ENCODE peak calls at places on chromosomes 3 and 15, in four cellular contexts. L, J, A and Q are unnamed samples.
A peak's percentile ranks its signal among the peaks of the same experiment; 100 is the strongest.

GRCh38 chr3:182212479-182213076 is 500.9 kb downstream of the SOX2 start:
- DNase-seq in L (peak; percentile 76), J (no peak), A (no peak), Q (no peak)

GRCh38 chr3:106728315-106728821 is 648.9 kb upstream of the CCDC54 start:
- DNase-seq in L (peak; percentile 100), J (no peak), A (no peak), Q (no peak)

GRCh38 chr3:11140054-11140712 is 14.1 kb upstream of the HRH1 start:
- DNase-seq in L (no peak), J (peak; percentile 80), A (peak; percentile 35), Q (no peak)

GRCh38 chr15:101499863-101500713 is 10.6 kb upstream of the PCSK6 start:
- DNase-seq in L (no peak), J (peak; percentile 79), A (peak; percentile 64), Q (no peak)

GRCh38 chr15:39939487-39940452 is 5.9 kb downstream of the EIF2AK4 start:
- DNase-seq in L (no peak), J (no peak), A (no peak), Q (no peak)

GRCh38 chr15:27897481-27897880 is 201.6 kb downstream of the OCA2 start:
- DNase-seq in L (no peak), J (no peak), A (no peak), Q (no peak)

GRCh38 chr15:46556559-46556958 is 921.7 kb downstream of the SQOR start:
- DNase-seq in L (no peak), J (no peak), A (no peak), Q (no peak)

GRCh38 chr3:29381595-29381994 is 100.7 kb downstream of the RBMS3 start:
- DNase-seq in L (no peak), J (no peak), A (no peak), Q (no peak)

GRCh38 chr3:170572665-170573253 is 13.1 kb downstream of the SLC7A14 start:
- DNase-seq in L (peak; percentile 33), J (peak; percentile 76), A (no peak), Q (no peak)

GRCh38 chr3:148023994-148024393 is 614.8 kb downstream of the ZIC1 start:
- DNase-seq in L (no peak), J (no peak), A (no peak), Q (no peak)

GRCh38 chr3:52784021-52784621 is 6.7 kb downstream of the ITIH1 start:
- DNase-seq in L (no peak), J (no peak), A (no peak), Q (no peak)

GRCh38 chr15:99605490-99605931 is 39.7 kb downstream of the MEF2A start:
- DNase-seq in L (no peak), J (no peak), A (no peak), Q (no peak)

GRCh38 chr3:184676927-184677326 is 34.9 kb downstream of the MAGEF1 start:
- DNase-seq in L (no peak), J (no peak), A (no peak), Q (no peak)

GRCh38 chr3:171772427-171773056 is 37.7 kb downstream of the PLD1 start:
- DNase-seq in L (peak; percentile 54), J (peak; percentile 22), A (peak; percentile 53), Q (peak; percentile 2)

GRCh38 chr3:129855454-129856419 is 37.8 kb downstream of the TMCC1 start:
- DNase-seq in L (peak; percentile 48), J (peak; percentile 44), A (no peak), Q (no peak)

GRCh38 chr3:24477090-24477656 is 17.5 kb downstream of the THRB start:
- DNase-seq in L (no peak), J (no peak), A (no peak), Q (no peak)

GRCh38 chr15:52331490-52332240 is 36.1 kb upstream of the MYO5C start:
- DNase-seq in L (peak; percentile 75), J (peak; percentile 92), A (no peak), Q (peak; percentile 15)

GRCh38 chr3:27483117-27484001 is 825 bp downstream of the SLC4A7 start:
- DNase-seq in L (peak; percentile 54), J (peak; percentile 47), A (peak; percentile 50), Q (no peak)

GRCh38 chr3:32274306-32274705 is 35.8 kb downstream of the CMTM8 start:
- DNase-seq in L (no peak), J (no peak), A (no peak), Q (no peak)

GRCh38 chr3:101928890-101929289 is 79.6 kb downstream of the NFKBIZ start:
- DNase-seq in L (peak; percentile 97), J (no peak), A (no peak), Q (no peak)

GRCh38 chr3:130692455-130692854 is 54.2 kb downstream of the PIK3R4 start:
- DNase-seq in L (no peak), J (no peak), A (no peak), Q (no peak)

GRCh38 chr3:55305714-55306485 is 181.2 kb downstream of the WNT5A start:
- DNase-seq in L (no peak), J (no peak), A (no peak), Q (no peak)

GRCh38 chr15:64961013-64961412 is 28.7 kb downstream of the SPG21 start:
- DNase-seq in L (no peak), J (no peak), A (no peak), Q (no peak)

GRCh38 chr3:72152551-72153476 is 367.9 kb upstream of the PROK2 start:
- DNase-seq in L (no peak), J (no peak), A (peak; percentile 72), Q (no peak)

GRCh38 chr15:65580287-65580686 is 30.6 kb downstream of the INTS14 start:
- DNase-seq in L (peak; percentile 22), J (no peak), A (no peak), Q (no peak)

GRCh38 chr3:36476274-36476942 is 96.1 kb downstream of the STAC start:
- DNase-seq in L (no peak), J (no peak), A (no peak), Q (no peak)

GRCh38 chr3:115986555-115987207 is 363.4 kb downstream of the GAP43 start:
- DNase-seq in L (no peak), J (no peak), A (no peak), Q (no peak)

GRCh38 chr3:73766599-73767378 is 142.0 kb upstream of the PDZRN3 start:
- DNase-seq in L (no peak), J (no peak), A (no peak), Q (no peak)

GRCh38 chr3:71512000-71512399 is 71.5 kb downstream of the FOXP1 start:
- DNase-seq in L (peak; percentile 28), J (peak; percentile 38), A (no peak), Q (no peak)

GRCh38 chr3:10968390-10968789 is 24.2 kb upstream of the SLC6A1 start:
- DNase-seq in L (no peak), J (no peak), A (no peak), Q (no peak)

GRCh38 chr3:182617511-182617910 is 175.8 kb upstream of the ATP11B start:
- DNase-seq in L (no peak), J (no peak), A (no peak), Q (no peak)

GRCh38 chr15:73957276-73957675 is 31.0 kb downstream of the LOXL1 start:
- DNase-seq in L (peak; percentile 42), J (no peak), A (no peak), Q (no peak)

GRCh38 chr3:127589600-127590281 is 792 bp downstream of the TPRA1 start:
- DNase-seq in L (no peak), J (no peak), A (no peak), Q (no peak)

GRCh38 chr15:75203017-75203907 is 1.6 kb downstream of the C15orf39 start:
- DNase-seq in L (no peak), J (no peak), A (no peak), Q (no peak)

GRCh38 chr3:157122116-157122515 is 37.8 kb downstream of the CCNL1 start:
- DNase-seq in L (peak; percentile 94), J (no peak), A (no peak), Q (no peak)

GRCh38 chr15:82129769-82130168 is 84.0 kb upstream of the MEX3B start:
- DNase-seq in L (peak; percentile 96), J (no peak), A (no peak), Q (no peak)

GRCh38 chr3:99954914-99955644 is 137.4 kb downstream of the CMSS1 start:
- DNase-seq in L (no peak), J (no peak), A (no peak), Q (no peak)

GRCh38 chr3:147838650-147839049 is 429.5 kb downstream of the ZIC1 start:
- DNase-seq in L (no peak), J (no peak), A (no peak), Q (no peak)

GRCh38 chr15:38522922-38523321 is 41.7 kb downstream of the RASGRP1 start:
- DNase-seq in L (no peak), J (no peak), A (no peak), Q (no peak)